ENCODE peak calls at places on chromosomes 3 and 15, in four cellular contexts. One of them, this sample, is unnamed.

GRCh38 chr15:91853501-91853967 is at the start of gene SLCO3A1:
- DNase-seq in PC-9: peak
- DNase-seq in right lobe of liver: peak
- DNase-seq in A549: peak
- DNase-seq in this sample: peak

GRCh38 chr15:92682772-92683510 is 27.4 kb upstream of the FAM174B start:
- DNase-seq in PC-9: no peak
- DNase-seq in right lobe of liver: no peak
- DNase-seq in A549: no peak
- DNase-seq in this sample: no peak

GRCh38 chr3:71128951-71129350 is 454.6 kb downstream of the FOXP1 start:
- DNase-seq in PC-9: no peak
- DNase-seq in right lobe of liver: no peak
- DNase-seq in A549: no peak
- DNase-seq in this sample: no peak

GRCh38 chr3:137202941-137203340 is 245.2 kb downstream of the IL20RB start:
- DNase-seq in PC-9: no peak
- DNase-seq in right lobe of liver: peak
- DNase-seq in A549: no peak
- DNase-seq in this sample: peak

GRCh38 chr3:74751775-74752174 is 137.3 kb upstream of the CNTN3 start:
- DNase-seq in PC-9: no peak
- DNase-seq in right lobe of liver: no peak
- DNase-seq in A549: no peak
- DNase-seq in this sample: no peak

GRCh38 chr3:196636369-196637349 is 2.8 kb upstream of the NRROS start:
- DNase-seq in PC-9: no peak
- DNase-seq in right lobe of liver: no peak
- DNase-seq in A549: no peak
- DNase-seq in this sample: no peak

GRCh38 chr3:51703776-51704510 is 2.9 kb upstream of the GRM2 start:
- DNase-seq in PC-9: no peak
- DNase-seq in right lobe of liver: peak
- DNase-seq in A549: no peak
- DNase-seq in this sample: peak

GRCh38 chr3:377158-377561 is 180.6 kb downstream of the CHL1 start:
- DNase-seq in PC-9: peak
- DNase-seq in right lobe of liver: no peak
- DNase-seq in A549: peak
- DNase-seq in this sample: no peak

GRCh38 chr15:44489464-44489863 is 47.5 kb upstream of the EIF3J start:
- DNase-seq in PC-9: peak
- DNase-seq in right lobe of liver: no peak
- DNase-seq in A549: peak
- DNase-seq in this sample: no peak

GRCh38 chr3:42855219-42855546 is 20.5 kb downstream of the CYP8B1 start:
- DNase-seq in PC-9: no peak
- DNase-seq in right lobe of liver: no peak
- DNase-seq in A549: no peak
- DNase-seq in this sample: no peak

GRCh38 chr3:108124337-108125150 is 33.7 kb upstream of the CD47 start:
- DNase-seq in PC-9: no peak
- DNase-seq in right lobe of liver: no peak
- DNase-seq in A549: no peak
- DNase-seq in this sample: no peak

GRCh38 chr3:109413049-109413448 is 75.7 kb upstream of the DPPA4 start:
- DNase-seq in PC-9: no peak
- DNase-seq in right lobe of liver: no peak
- DNase-seq in A549: no peak
- DNase-seq in this sample: no peak

GRCh38 chr15:67165653-67166260 is 88.7 kb downstream of the AAGAB start:
- DNase-seq in PC-9: no peak
- DNase-seq in right lobe of liver: no peak
- DNase-seq in A549: no peak
- DNase-seq in this sample: no peak

GRCh38 chr3:30689202-30689641 is 82.8 kb downstream of the TGFBR2 start:
- DNase-seq in PC-9: peak
- DNase-seq in right lobe of liver: no peak
- DNase-seq in A549: peak
- DNase-seq in this sample: no peak

GRCh38 chr3:190012314-190012782 is 108.3 kb downstream of the P3H2 start:
- DNase-seq in PC-9: peak
- DNase-seq in right lobe of liver: no peak
- DNase-seq in A549: peak
- DNase-seq in this sample: no peak

GRCh38 chr3:94525039-94525438 is 462.2 kb downstream of the NSUN3 start:
- DNase-seq in PC-9: no peak
- DNase-seq in right lobe of liver: no peak
- DNase-seq in A549: peak
- DNase-seq in this sample: no peak

GRCh38 chr15:49751191-49751590 is 130.3 kb downstream of the DTWD1 start:
- DNase-seq in PC-9: no peak
- DNase-seq in right lobe of liver: no peak
- DNase-seq in A549: no peak
- DNase-seq in this sample: no peak

GRCh38 chr3:34012102-34012461 is 213.7 kb downstream of the PDCD6IP start:
- DNase-seq in PC-9: peak
- DNase-seq in right lobe of liver: no peak
- DNase-seq in A549: peak
- DNase-seq in this sample: no peak

GRCh38 chr15:93063292-93063671 is 25.7 kb downstream of the RGMA start:
- DNase-seq in PC-9: peak
- DNase-seq in right lobe of liver: no peak
- DNase-seq in A549: no peak
- DNase-seq in this sample: no peak

GRCh38 chr3:9730747-9731205 is 759 bp upstream of the BRPF1 start:
- DNase-seq in PC-9: no peak
- DNase-seq in right lobe of liver: no peak
- DNase-seq in A549: no peak
- DNase-seq in this sample: no peak

GRCh38 chr3:194592798-194593752 is 40.1 kb downstream of the TMEM44 start:
- DNase-seq in PC-9: peak
- DNase-seq in right lobe of liver: no peak
- DNase-seq in A549: peak
- DNase-seq in this sample: no peak

GRCh38 chr3:80682235-80682634 is 914.4 kb upstream of the ROBO1 start:
- DNase-seq in PC-9: no peak
- DNase-seq in right lobe of liver: no peak
- DNase-seq in A549: no peak
- DNase-seq in this sample: no peak

GRCh38 chr15:59169337-59169736 is 37.3 kb upstream of the LDHAL6B start:
- DNase-seq in PC-9: no peak
- DNase-seq in right lobe of liver: no peak
- DNase-seq in A549: no peak
- DNase-seq in this sample: no peak

GRCh38 chr3:38475716-38476115 is 20.4 kb upstream of the EXOG start:
- DNase-seq in PC-9: no peak
- DNase-seq in right lobe of liver: no peak
- DNase-seq in A549: no peak
- DNase-seq in this sample: no peak

GRCh38 chr15:98717942-98718341 is 69.6 kb downstream of the IGF1R start:
- DNase-seq in PC-9: no peak
- DNase-seq in right lobe of liver: no peak
- DNase-seq in A549: no peak
- DNase-seq in this sample: no peak

GRCh38 chr15:62896969-62897486 is 145.5 kb upstream of the TPM1 start:
- DNase-seq in PC-9: peak
- DNase-seq in right lobe of liver: peak
- DNase-seq in A549: peak
- DNase-seq in this sample: peak

GRCh38 chr3:50192689-50193141 is 1.3 kb downstream of the GNAT1 start:
- DNase-seq in PC-9: peak
- DNase-seq in right lobe of liver: peak
- DNase-seq in A549: peak
- DNase-seq in this sample: peak

GRCh38 chr3:101964861-101965260 is 115.5 kb downstream of the NFKBIZ start:
- DNase-seq in PC-9: no peak
- DNase-seq in right lobe of liver: no peak
- DNase-seq in A549: no peak
- DNase-seq in this sample: no peak

GRCh38 chr3:101962055-101962454 is 112.7 kb downstream of the NFKBIZ start:
- DNase-seq in PC-9: no peak
- DNase-seq in right lobe of liver: no peak
- DNase-seq in A549: no peak
- DNase-seq in this sample: no peak

GRCh38 chr3:101966202-101966722 is 116.9 kb downstream of the NFKBIZ start:
- DNase-seq in PC-9: no peak
- DNase-seq in right lobe of liver: no peak
- DNase-seq in A549: no peak
- DNase-seq in this sample: no peak

DNA sequence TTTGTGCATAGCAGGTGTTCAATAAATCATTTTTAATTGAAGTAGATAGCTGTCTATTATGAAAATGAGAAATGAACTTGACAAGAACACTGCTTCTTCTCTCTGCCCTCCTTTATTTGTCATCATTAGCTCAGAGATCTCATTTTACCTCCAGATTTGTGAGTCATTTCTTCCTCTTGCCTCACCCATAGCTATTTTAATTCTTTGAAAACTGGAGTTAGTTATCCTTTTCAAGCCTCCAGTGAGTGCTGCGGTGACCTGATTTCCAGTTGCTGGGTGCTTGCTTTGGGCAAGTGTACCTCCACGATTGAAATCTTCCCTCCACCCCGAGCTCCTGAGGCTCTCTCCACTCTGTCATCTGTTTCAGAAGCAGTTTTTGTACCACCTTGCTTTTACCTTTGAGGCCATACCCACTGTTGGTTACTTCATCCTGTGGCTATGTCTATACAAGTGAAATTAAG is 114.6 kb downstream of the NFKBIZ start:
- DNase-seq in PC-9: peak
- DNase-seq in right lobe of liver: no peak
- DNase-seq in A549: no peak
- DNase-seq in this sample: no peak
- H3K27ac ChIP-seq in PC-9: no peak
- H3K27ac ChIP-seq in right lobe of liver: no peak
- H3K27ac ChIP-seq in A549: peak
- H3K27ac ChIP-seq in this sample: no peak

GRCh38 chr3:13790376-13791219 is 89.3 kb downstream of the WNT7A start:
- DNase-seq in PC-9: no peak
- DNase-seq in right lobe of liver: no peak
- DNase-seq in A549: no peak
- DNase-seq in this sample: peak
- TF ChIP-seq CTCF in PC-9: no peak
- TF ChIP-seq CTCF in right lobe of liver: no peak
- TF ChIP-seq CTCF in A549: no peak
- TF ChIP-seq CTCF in this sample: no peak

GRCh38 chr3:103923907-103924306 is 1442.8 kb upstream of the ALCAM start:
- DNase-seq in PC-9: no peak
- DNase-seq in right lobe of liver: no peak
- DNase-seq in A549: no peak
- DNase-seq in this sample: no peak

GRCh38 chr3:103918336-103918735 is 1448.4 kb upstream of the ALCAM start:
- DNase-seq in PC-9: no peak
- DNase-seq in right lobe of liver: no peak
- DNase-seq in A549: no peak
- DNase-seq in this sample: no peak

GRCh38 chr3:103924544-103924943 is 1442.2 kb upstream of the ALCAM start:
- DNase-seq in PC-9: no peak
- DNase-seq in right lobe of liver: no peak
- DNase-seq in A549: no peak
- DNase-seq in this sample: no peak

DNA sequence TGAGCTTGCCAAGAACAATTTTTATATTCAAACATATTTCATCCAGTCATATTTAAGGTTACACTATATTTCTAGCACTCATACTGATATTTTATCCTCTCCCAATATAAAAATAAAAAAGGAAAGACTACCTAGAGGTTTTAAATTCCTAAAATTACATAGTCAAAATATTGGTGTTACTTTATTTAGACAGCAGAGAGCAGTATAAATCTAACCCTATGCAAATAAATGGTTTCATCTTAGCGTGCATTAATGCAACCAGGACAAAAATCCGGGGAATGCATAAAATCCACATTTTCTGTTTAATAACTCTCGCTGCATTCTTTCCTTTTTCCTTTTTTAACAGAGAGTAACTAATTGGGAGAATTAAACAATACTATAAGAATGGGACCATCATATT is 1447.4 kb upstream of the ALCAM start:
- DNase-seq in PC-9: no peak
- DNase-seq in right lobe of liver: no peak
- DNase-seq in A549: no peak
- DNase-seq in this sample: no peak
- H3K27ac ChIP-seq in PC-9: no peak
- H3K27ac ChIP-seq in right lobe of liver: no peak
- H3K27ac ChIP-seq in A549: no peak
- H3K27ac ChIP-seq in this sample: no peak

DNA sequence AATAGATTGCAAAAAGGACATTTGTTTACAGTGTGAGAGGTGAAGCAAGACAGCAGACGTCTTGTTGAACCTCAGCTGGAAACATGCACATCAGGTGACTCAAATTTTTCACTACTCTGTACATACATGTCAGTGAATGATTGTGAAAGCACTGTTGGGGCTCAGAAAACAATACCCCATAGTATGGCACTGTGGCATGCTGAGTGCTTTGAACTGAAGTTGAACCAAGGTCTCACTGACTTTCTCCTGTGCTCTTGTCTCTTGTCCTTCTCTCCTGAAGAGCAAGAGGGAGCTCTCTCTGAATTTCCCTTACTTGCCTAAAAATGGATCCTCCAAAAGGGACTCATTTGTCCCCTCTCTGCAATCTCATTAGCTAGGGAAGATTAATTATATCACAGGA is 24.5 kb upstream of the NEDD4 start:
- DNase-seq in PC-9: no peak
- DNase-seq in right lobe of liver: no peak
- DNase-seq in A549: no peak
- DNase-seq in this sample: no peak
- TF ChIP-seq CTCF in PC-9: no peak
- TF ChIP-seq CTCF in right lobe of liver: peak
- TF ChIP-seq CTCF in A549: peak
- TF ChIP-seq CTCF in this sample: no peak

GRCh38 chr3:15342945-15343344 is 10.6 kb upstream of the SH3BP5 start:
- DNase-seq in PC-9: no peak
- DNase-seq in right lobe of liver: no peak
- DNase-seq in A549: no peak
- DNase-seq in this sample: no peak
- H3K27ac ChIP-seq in PC-9: no peak
- H3K27ac ChIP-seq in right lobe of liver: no peak
- H3K27ac ChIP-seq in A549: no peak
- H3K27ac ChIP-seq in this sample: no peak